ENCODE peak calls at places on chromosomes 7 and 10, in seven cellular contexts. M is cardiac muscle cell, S is HCT116, B is upper lobe of right lung, O is left ventricle myocardium inferior, N is uterus, V is tibial artery. L is an unnamed sample. For H3K4me1, the result is how much of the 10 kb centered on the place peaks cover.

GRCh38 chr7:94336009-94336408 is 58.7 kb upstream of the COL1A2 start:
- DNase-seq in B (no peak), O (no peak), V (no peak), N (no peak), M (no peak), S (no peak), L (no peak)

GRCh38 chr7:155652156-155653124 is 8.0 kb downstream of the RBM33 start:
- DNase-seq in N (no peak), V (no peak), B (no peak), M (no peak), S (no peak), O (no peak), L (no peak)

GRCh38 chr10:24740714-24741113 is 17.0 kb upstream of the ARHGAP21 start:
- DNase-seq in B (no peak), S (no peak), N (no peak), O (no peak), M (no peak), V (no peak), L (no peak)

GRCh38 chr7:21572331-21572730 is 29.5 kb downstream of the DNAH11 start:
- DNase-seq in S (no peak), O (no peak), N (no peak), M (no peak), B (no peak), V (no peak), L (no peak)

GRCh38 chr7:55179897-55180682 is 161.3 kb downstream of the EGFR start:
- DNase-seq in M (no peak), O (no peak), B (no peak), N (no peak), S (no peak), V (no peak), L (no peak)

GRCh38 chr10:34809796-34810195 is 5.3 kb downstream of the PARD3 start:
- DNase-seq in B (no peak), V (no peak), M (no peak), O (no peak), S (no peak), N (no peak), L (no peak)

GRCh38 chr7:94182066-94182465 is 177.9 kb upstream of the BET1 start:
- DNase-seq in B (no peak), N (no peak), S (peak), V (no peak), O (no peak), M (no peak), L (no peak)

GRCh38 chr7:55427800-55428199 is 62.7 kb downstream of the LANCL2 start:
- DNase-seq in S (no peak), V (no peak), N (no peak), B (no peak), O (no peak), M (no peak), L (no peak)

GRCh38 chr10:125153693-125154490 is 6.5 kb downstream of the CTBP2 start:
- DNase-seq in N (no peak), S (no peak), M (no peak), B (no peak), O (no peak), V (no peak), L (no peak)

GRCh38 chr7:28500143-28500542 is 87.8 kb downstream of the CREB5 start:
- DNase-seq in M (no peak), S (no peak), N (no peak), O (no peak), V (no peak), B (no peak), L (no peak)

GRCh38 chr7:35773994-35774393 is 26.9 kb upstream of the SEPTIN7 start:
- DNase-seq in B (no peak), N (no peak), S (no peak), M (no peak), O (no peak), V (no peak), L (no peak)

GRCh38 chr10:95655571-95656290 is 780 bp downstream of the ALDH18A1 start:
- DNase-seq in S (no peak), M (peak), N (no peak), O (no peak), V (no peak), B (no peak), L (no peak)

GRCh38 chr7:156473476-156474240 is 166.9 kb upstream of the RNF32 start:
- DNase-seq in M (peak), V (no peak), B (no peak), S (peak), O (peak), N (no peak), L (no peak)

GRCh38 chr7:22564511-22565045 is 64.6 kb upstream of the STEAP1B start:
- DNase-seq in B (no peak), V (no peak), M (no peak), S (no peak), N (no peak), O (peak), L (no peak)

GRCh38 chr7:157729566-157729965 is 392.8 kb downstream of the DNAJB6 start:
- DNase-seq in S (no peak), M (no peak), O (no peak), V (no peak), N (no peak), B (no peak), L (no peak)
- TF ChIP-seq CTCF in S (peak), M (no peak), O (no peak), V (no peak), N (no peak), B (no peak), L (no peak)

GRCh38 chr10:77391605-77392235 is 245.9 kb downstream of the KCNMA1 start:
- DNase-seq in M (peak), O (peak), V (peak), S (peak), B (peak), N (peak), L (peak)

GRCh38 chr10:77392851-77393250 is 244.8 kb downstream of the KCNMA1 start:
- DNase-seq in B (no peak), M (no peak), N (peak), V (no peak), O (no peak), S (peak), L (peak)

GRCh38 chr10:77393821-77394501 is 243.6 kb downstream of the KCNMA1 start:
- DNase-seq in M (no peak), N (peak), V (no peak), S (no peak), B (no peak), O (no peak), L (no peak)

GRCh38 chr10:77393411-77393810 is 244.2 kb downstream of the KCNMA1 start:
- DNase-seq in N (peak), M (no peak), S (no peak), V (no peak), O (no peak), B (no peak), L (no peak)

DNA sequence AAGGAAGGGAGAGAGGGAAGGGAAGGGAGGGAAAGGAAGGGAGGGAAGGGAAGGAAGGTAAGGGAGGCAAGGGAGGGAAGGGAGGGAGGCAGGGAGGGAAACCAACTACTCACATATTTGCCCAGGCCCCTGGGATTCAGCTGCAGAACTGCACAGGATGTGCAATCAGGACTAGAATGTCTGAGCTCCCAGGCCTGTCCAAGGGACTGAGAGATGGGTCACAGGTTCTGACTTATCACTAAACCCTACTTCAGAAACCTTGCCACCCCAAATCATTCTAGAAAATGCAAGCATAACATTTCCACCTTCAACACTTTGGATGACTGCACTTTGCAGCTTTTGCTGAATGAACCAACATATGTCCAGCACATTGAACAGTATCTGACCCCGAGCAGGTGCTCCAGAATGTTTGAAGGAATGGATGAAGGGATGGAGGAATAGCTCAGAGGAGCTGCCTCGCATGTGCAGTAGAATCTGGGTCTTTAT is 245.3 kb downstream of the KCNMA1 start:
- DNase-seq in O (no peak), B (no peak), V (peak), S (no peak), N (peak), M (no peak), L (no peak)
- H3K4me1 ChIP-seq in O (under half), B (under half), V (half or more), S (under half), N (under half), M (under half), L (half or more)

DNA sequence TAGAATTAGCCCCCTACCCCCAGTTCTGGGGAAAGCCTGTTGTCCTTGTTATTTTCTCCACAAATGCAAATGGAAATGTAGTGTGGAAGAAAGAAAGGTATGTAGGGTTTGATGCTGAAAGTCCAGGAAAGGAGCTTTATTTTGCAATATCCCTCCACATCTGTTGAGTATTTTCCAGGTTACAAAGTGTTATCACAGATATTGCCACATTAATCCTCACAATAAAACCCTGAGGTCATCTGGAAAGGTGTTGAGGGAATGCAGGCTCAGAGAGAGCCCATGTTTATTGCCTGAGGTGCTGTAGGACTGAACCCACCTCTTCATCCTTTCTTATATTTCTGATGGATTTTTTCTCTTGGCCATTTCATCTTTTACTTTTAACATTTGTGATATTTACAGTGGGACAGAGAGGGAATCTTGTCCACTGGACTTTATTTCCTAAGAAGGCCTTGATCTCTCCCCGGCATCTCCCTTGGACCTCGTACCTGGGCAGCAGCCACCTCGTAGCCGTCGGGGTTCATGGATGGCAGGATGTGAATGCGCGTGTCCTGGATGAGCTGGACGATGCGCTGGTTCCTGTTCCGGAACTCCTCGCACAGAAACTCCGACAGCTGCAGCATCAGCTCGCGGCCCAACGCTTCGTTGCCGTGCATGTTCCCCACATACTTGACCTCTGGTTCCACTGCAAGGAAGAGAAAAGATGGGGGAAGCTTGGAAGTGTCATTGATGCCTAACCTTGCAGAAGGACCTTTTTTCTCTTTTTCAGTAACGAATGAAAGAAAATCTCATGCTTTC is 6.0 kb downstream of the CPN1 start:
- DNase-seq in N (no peak), V (no peak), M (no peak), S (no peak), B (no peak), O (no peak), L (no peak)
- H3K4me3 ChIP-seq in N (no peak), V (no peak), M (no peak), S (no peak), B (no peak), O (no peak), L (no peak)

DNA sequence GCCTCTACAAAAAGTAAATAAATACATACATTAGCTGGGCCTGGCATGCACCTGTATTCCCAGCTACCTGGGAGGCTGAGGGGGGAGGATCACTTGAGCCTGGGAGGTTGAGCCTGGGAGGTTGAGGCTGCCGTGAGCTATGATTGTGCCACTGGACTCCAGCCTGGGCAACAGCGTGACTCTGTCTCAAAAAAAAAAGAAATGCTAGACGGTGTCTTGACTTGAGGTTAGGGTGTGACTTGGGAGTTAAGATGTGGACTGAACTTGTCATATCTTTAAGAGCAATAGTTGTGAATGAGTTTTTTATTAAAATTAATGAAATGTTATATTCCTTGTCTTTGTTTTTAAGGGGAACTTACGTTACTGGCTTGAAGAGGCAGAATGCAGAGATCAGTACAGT is 8.7 kb downstream of the EIF3B start:
- DNase-seq in V (no peak), B (no peak), N (no peak), S (no peak), M (no peak), O (no peak), L (no peak)
- TF ChIP-seq CTCF in V (no peak), B (no peak), N (no peak), S (no peak), M (no peak), O (no peak), L (no peak)

DNA sequence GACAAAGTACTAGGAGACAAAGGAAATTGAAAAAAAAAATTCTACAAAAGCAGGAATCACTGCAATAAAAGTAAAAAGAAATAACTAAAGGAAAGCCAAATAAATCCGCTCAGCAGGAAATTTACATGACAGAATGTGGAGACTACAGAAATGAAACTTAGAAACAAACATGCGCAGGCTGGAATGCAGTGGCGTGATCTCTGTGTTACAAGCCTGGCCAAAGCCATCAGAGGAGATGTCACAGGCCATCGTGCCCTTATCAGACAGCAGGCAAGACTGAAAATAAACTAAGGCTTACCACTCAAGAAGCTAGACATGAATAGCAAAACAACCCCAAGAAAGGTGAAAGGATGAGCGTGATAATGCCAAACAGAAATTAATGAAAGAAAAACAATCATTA is 6.3 kb upstream of the CAMK2B start:
- DNase-seq in M (no peak), V (no peak), S (no peak), B (no peak), O (no peak), N (no peak), L (no peak)
- H3K4me1 ChIP-seq in M (under half), V (under half), S (under half), B (under half), O (under half), N (under half), L (under half)

GRCh38 chr10:97335995-97336394 is 1.5 kb upstream of the FRAT2 start:
- DNase-seq in N (no peak), V (no peak), S (no peak), M (no peak), O (no peak), B (no peak), L (no peak)
- H3K4me3 ChIP-seq in N (no peak), V (no peak), S (no peak), M (no peak), O (no peak), B (no peak), L (peak)

DNA sequence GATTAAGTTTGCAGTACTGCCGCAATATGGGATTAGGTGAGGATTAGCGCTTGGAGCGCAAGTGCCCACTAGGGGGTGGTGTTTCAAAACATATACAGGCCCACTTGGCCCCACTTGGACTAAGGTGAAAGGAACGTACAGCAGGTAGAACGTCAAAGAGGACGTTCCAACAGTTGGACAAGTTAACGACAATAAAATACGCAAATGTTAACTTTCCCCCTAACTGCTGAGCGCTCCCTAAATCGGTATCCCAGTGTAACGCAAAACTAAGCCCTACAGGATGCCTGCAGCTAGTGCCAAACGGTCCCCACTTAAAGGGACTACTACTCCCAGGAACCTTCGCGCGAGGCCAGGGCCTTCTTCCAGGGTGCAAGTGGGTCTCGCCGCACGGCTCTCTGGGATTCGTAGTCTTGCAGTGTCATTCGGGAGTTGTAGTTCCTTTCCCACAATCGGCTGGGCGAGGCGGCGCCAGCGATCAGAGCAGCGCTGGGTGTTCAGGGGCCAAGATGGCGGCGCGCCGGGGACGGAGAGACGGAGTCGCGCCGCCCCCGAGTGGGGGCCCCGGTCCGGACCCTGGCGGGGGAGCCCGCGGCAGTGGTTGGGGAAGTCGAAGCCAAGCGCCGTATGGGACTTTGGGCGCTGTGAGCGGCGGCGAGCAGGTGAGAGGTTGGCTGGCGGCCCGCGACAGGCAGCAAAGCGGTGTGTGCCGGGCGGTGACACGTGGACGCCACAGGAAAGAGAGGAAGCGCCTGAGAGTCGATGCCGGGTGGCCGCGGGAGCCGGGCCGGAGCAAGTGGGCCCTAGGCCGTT is at the start of gene PPRC1:
- DNase-seq in N (peak), V (peak), M (peak), O (peak), B (peak), S (peak), L (peak)
- TF ChIP-seq CTCF in N (peak), V (peak), M (peak), O (peak), B (peak), S (peak), L (peak)

GRCh38 chr10:126966938-126967337 is 61.7 kb downstream of the DOCK1 start:
- DNase-seq in N (no peak), V (no peak), B (no peak), M (no peak), O (no peak), S (no peak), L (no peak)
- H3K4me1 ChIP-seq in N (under half), V (under half), B (under half), M (under half), O (under half), S (under half), L (under half)

GRCh38 chr7:100887955-100888481 is 1.5 kb downstream of the UFSP1 start:
- DNase-seq in M (no peak), N (no peak), S (no peak), O (no peak), V (no peak), B (no peak), L (no peak)
- H3K4me3 ChIP-seq in M (no peak), N (no peak), S (peak), O (peak), V (no peak), B (no peak), L (no peak)

L was measured in thoracic aorta.